ENCODE peak calls at places on chromosomes 5 and 9, in seven cellular contexts. K is upper lobe of right lung, Y is suprapubic skin, I is endothelial cell of umbilical vein, S is A549, D is tibial artery, P is mammary epithelial cell. L is an unnamed sample.
A peak's percentile ranks its signal among the peaks of the same experiment; 100 is the strongest.

GRCh38 chr5:27876071-27876470 is 837.7 kb upstream of the CDH9 start:
- DNase-seq in I (no peak), K (no peak), Y (no peak), P (peak; percentile 45), S (no peak), D (no peak), L (no peak)

GRCh38 chr5:166712447-166712846 is 1579.0 kb upstream of the WWC1 start:
- DNase-seq in S (no peak), D (no peak), K (no peak), I (no peak), P (no peak), Y (no peak), L (no peak)

GRCh38 chr5:160543395-160543794 is 121.7 kb downstream of the PTTG1 start:
- DNase-seq in K (no peak), D (no peak), S (no peak), P (peak; percentile 80), I (no peak), Y (no peak), L (no peak)

GRCh38 chr5:15951126-15951525 is 228.5 kb downstream of the MARCHF11 start:
- DNase-seq in Y (no peak), S (no peak), D (no peak), I (no peak), K (no peak), P (no peak), L (no peak)

GRCh38 chr5:138351056-138351455 is 1.4 kb upstream of the KDM3B start:
- DNase-seq in S (no peak), K (no peak), D (no peak), Y (no peak), P (peak; percentile 53), I (no peak), L (no peak)

GRCh38 chr5:97009212-97009898 is 73.5 kb downstream of the LNPEP start:
- DNase-seq in P (no peak), I (peak; percentile 43), S (no peak), K (no peak), Y (no peak), D (no peak), L (no peak)

GRCh38 chr5:56693220-56693579 is 122.1 kb upstream of the MAP3K1 start:
- DNase-seq in Y (no peak), S (no peak), I (no peak), K (no peak), D (no peak), P (no peak), L (no peak)

GRCh38 chr5:108430931-108431608 is 49.2 kb upstream of the FBXL17 start:
- DNase-seq in Y (no peak), P (no peak), S (no peak), I (no peak), K (no peak), D (no peak), L (no peak)

GRCh38 chr9:23769307-23769935 is 56.6 kb downstream of the ELAVL2 start:
- DNase-seq in P (peak; percentile 99), D (no peak), S (no peak), Y (no peak), I (no peak), K (no peak), L (no peak)

GRCh38 chr9:107487521-107488399 is 1.8 kb downstream of the KLF4 start:
- DNase-seq in D (peak; percentile 88), Y (peak; percentile 83), S (peak; percentile 33), P (no peak), K (peak; percentile 82), I (peak; percentile 72), L (no peak)

GRCh38 chr5:59542841-59543825 is 350.4 kb downstream of the PDE4D start:
- DNase-seq in D (peak; percentile 89), S (no peak), I (peak; percentile 95), P (no peak), K (no peak), Y (no peak), L (no peak)

GRCh38 chr9:8895498-8896224 is 1096.1 kb upstream of the DMAC1 start:
- DNase-seq in D (no peak), P (no peak), I (peak; percentile 47), Y (no peak), K (no peak), S (peak; percentile 5), L (no peak)

GRCh38 chr5:37717613-37718431 is 122.0 kb downstream of the GDNF start:
- DNase-seq in P (no peak), S (peak; percentile 27), I (peak; percentile 96), K (peak; percentile 60), Y (no peak), D (no peak), L (no peak)

GRCh38 chr9:100428871-100429654 is 2.1 kb downstream of the MSANTD3 start:
- DNase-seq in Y (no peak), S (peak; percentile 95), K (no peak), P (peak; percentile 99), D (no peak), I (peak; percentile 98), L (no peak)

GRCh38 chr5:171122372-171122771 is 186.7 kb upstream of the TLX3 start:
- DNase-seq in S (no peak), K (no peak), Y (no peak), D (no peak), I (peak; percentile 24), P (no peak), L (peak; percentile 2)

GRCh38 chr9:26870292-26870691 is 22.3 kb downstream of the CAAP1 start:
- DNase-seq in D (no peak), P (peak; percentile 28), Y (no peak), K (no peak), S (peak; percentile 12), I (peak; percentile 37), L (no peak)

GRCh38 chr9:37622462-37622861 is 28.3 kb upstream of the FRMPD1 start:
- DNase-seq in Y (no peak), K (no peak), D (no peak), P (no peak), I (no peak), S (no peak), L (no peak)

GRCh38 chr9:98943682-98944129 is at the start of gene COL15A1:
- DNase-seq in S (no peak), I (no peak), K (no peak), D (peak; percentile 72), P (peak; percentile 5), Y (no peak), L (no peak)

GRCh38 chr5:175657593-175658271 is at the start of gene HRH2:
- DNase-seq in S (peak; percentile 60), D (peak; percentile 72), Y (no peak), K (no peak), P (peak; percentile 14), I (no peak), L (no peak)

GRCh38 chr5:169723103-169723831 is 86.2 kb downstream of the DOCK2 start:
- DNase-seq in D (no peak), K (no peak), S (no peak), Y (no peak), I (no peak), P (no peak), L (no peak)

GRCh38 chr9:75083188-75083976 is 4.6 kb downstream of the NMRK1 start:
- DNase-seq in Y (no peak), D (no peak), S (no peak), I (no peak), K (peak; percentile 74), P (peak; percentile 23), L (peak; percentile 45)

GRCh38 chr5:150045512-150045911 is 40.8 kb downstream of the CSF1R start:
- DNase-seq in I (no peak), P (no peak), D (no peak), S (no peak), Y (no peak), K (no peak), L (no peak)

GRCh38 chr5:150044334-150044681 is 42.0 kb downstream of the CSF1R start:
- DNase-seq in Y (no peak), P (peak; percentile 35), S (no peak), I (peak; percentile 83), K (no peak), D (no peak), L (no peak)

GRCh38 chr5:150043657-150044333 is 42.6 kb downstream of the CSF1R start:
- DNase-seq in I (no peak), S (no peak), D (no peak), K (no peak), P (no peak), Y (no peak), L (no peak)

GRCh38 chr5:150046031-150046430 is 40.3 kb downstream of the CSF1R start:
- DNase-seq in S (no peak), D (no peak), P (no peak), Y (no peak), K (no peak), I (no peak), L (no peak)

GRCh38 chr5:150044712-150045111 is 41.6 kb downstream of the CSF1R start:
- DNase-seq in I (no peak), D (no peak), K (no peak), S (no peak), P (no peak), Y (no peak), L (no peak)
- H3K27ac ChIP-seq in I (no peak overlapping the region), D (no peak overlapping the region), K (no peak overlapping the region), S (no peak overlapping the region), P (no peak overlapping the region), Y (no peak overlapping the region), L (no peak overlapping the region)

GRCh38 chr5:157463621-157464407 is 3.8 kb downstream of the NIPAL4 start:
- DNase-seq in I (no peak), S (no peak), P (peak; percentile 67), Y (no peak), K (no peak), D (no peak), L (no peak)
- H3K27ac ChIP-seq in I (no peak overlapping the region), S (peak overlapping the region; percentile 80), P (peak overlapping the region; percentile 78), Y (peak overlapping the region; percentile 72), K (no peak overlapping the region), D (no peak overlapping the region), L (peak overlapping the region; percentile 98)

GRCh38 chr5:172511952-172512351 is 57.6 kb upstream of the SH3PXD2B start:
- DNase-seq in S (no peak), P (no peak), I (no peak), K (no peak), Y (no peak), D (no peak), L (no peak)
- H3K27ac ChIP-seq in S (no peak overlapping the region), P (no peak overlapping the region), I (no peak overlapping the region), K (no peak overlapping the region), Y (no peak overlapping the region), D (no peak overlapping the region), L (no peak overlapping the region)

GRCh38 chr5:132221781-132222648 is 5.6 kb downstream of the P4HA2 start:
- DNase-seq in I (peak; percentile 41), K (no peak), S (no peak), D (peak; percentile 90), P (no peak), Y (no peak), L (no peak)
- H3K27ac ChIP-seq in I (no peak overlapping the region), K (no peak overlapping the region), S (no peak overlapping the region), D (peak overlapping the region; percentile 79), P (no peak overlapping the region), Y (peak overlapping the region; percentile 65), L (no peak overlapping the region)

DNA sequence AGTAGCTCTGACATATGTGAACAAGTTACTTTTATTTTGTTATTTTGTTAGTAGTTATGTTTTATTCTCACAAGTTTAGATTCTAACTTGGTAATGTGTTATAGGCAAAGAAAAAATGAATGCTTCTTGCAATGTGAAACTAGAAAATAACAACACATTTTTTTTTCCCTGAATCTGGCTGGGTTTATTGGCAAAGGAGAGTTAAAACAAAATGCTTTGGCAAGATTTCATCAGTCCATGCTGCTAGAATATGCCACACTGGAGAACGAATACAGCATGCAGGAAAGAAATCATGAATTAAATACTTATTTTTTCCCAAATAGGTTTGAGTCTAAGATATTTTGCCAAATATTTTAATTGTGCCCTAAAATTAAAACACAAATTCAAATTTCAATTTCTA is 1048.1 kb upstream of the ACO1 start:
- DNase-seq in Y (no peak), K (no peak), S (no peak), D (no peak), P (no peak), I (peak; percentile 58), L (no peak)
- H3K27ac ChIP-seq in Y (no peak overlapping the region), K (peak overlapping the region; percentile 71), S (no peak overlapping the region), D (no peak overlapping the region), P (no peak overlapping the region), I (peak overlapping the region; percentile 41), L (no peak overlapping the region)